ENCODE peak calls at places on chromosomes 3 and 15, in nine cellular contexts. N is colonic mucosa, F is ascending aorta, Z is AG09319, U is thoracic aorta, X is NB4, J is lung, D is astrocyte, B is GM13977. E is an unnamed sample.

GRCh38 chr3:58793052-58793451 is 126.5 kb upstream of the FAM3D start:
- DNase-seq in F (no peak), J (no peak), D (peak), Z (no peak), N (no peak), U (no peak), B (no peak), X (no peak), E (no peak)

GRCh38 chr15:66852064-66852905 is 150.2 kb downstream of the SMAD6 start:
- DNase-seq in J (no peak), D (no peak), F (no peak), N (no peak), Z (no peak), B (no peak), X (no peak), U (no peak), E (no peak)

GRCh38 chr3:138314751-138315150 is 14.9 kb downstream of the NME9 start:
- DNase-seq in N (no peak), B (no peak), F (no peak), J (no peak), U (no peak), D (peak), X (no peak), Z (no peak), E (no peak)

GRCh38 chr3:113910966-113911365 is 36.8 kb upstream of the ZDHHC23 start:
- DNase-seq in N (no peak), X (no peak), Z (no peak), B (no peak), F (no peak), J (no peak), D (peak), U (no peak), E (no peak)

GRCh38 chr3:55244247-55244646 is 242.9 kb downstream of the WNT5A start:
- DNase-seq in Z (no peak), N (no peak), F (no peak), D (no peak), U (no peak), J (no peak), B (no peak), X (no peak), E (no peak)

GRCh38 chr3:155805204-155805801 is 775 bp downstream of the C3orf33 start:
- DNase-seq in Z (no peak), D (no peak), B (no peak), F (no peak), X (peak), J (peak), N (peak), U (no peak), E (no peak)

GRCh38 chr15:71072423-71072822 is 42.8 kb upstream of the THSD4 start:
- DNase-seq in D (no peak), J (no peak), N (no peak), U (no peak), X (no peak), B (no peak), Z (no peak), F (no peak), E (no peak)

GRCh38 chr15:49868348-49868747 is 247.5 kb downstream of the DTWD1 start:
- DNase-seq in U (no peak), D (no peak), Z (no peak), F (no peak), J (no peak), B (no peak), X (no peak), N (no peak), E (no peak)

GRCh38 chr3:50666801-50667200 is 7.9 kb upstream of the DOCK3 start:
- DNase-seq in B (no peak), X (no peak), Z (no peak), U (no peak), N (no peak), D (peak), F (no peak), J (no peak), E (no peak)

GRCh38 chr15:66564136-66565041 is 1.4 kb downstream of the LCTL start:
- DNase-seq in B (no peak), J (no peak), Z (no peak), N (no peak), D (no peak), X (no peak), F (no peak), U (no peak), E (no peak)

GRCh38 chr3:76171647-76172046 is 386.3 kb upstream of the ZNF717 start:
- DNase-seq in F (no peak), B (no peak), Z (no peak), J (no peak), U (no peak), N (no peak), X (no peak), D (no peak), E (no peak)
- TF ChIP-seq CTCF in F (no peak), B (no peak), Z (no peak), J (no peak), U (no peak), N (no peak), X (no peak), D (no peak), E (no peak)

GRCh38 chr15:78077053-78077859 is at the start of gene TBC1D2B:
- DNase-seq in N (peak), Z (no peak), J (peak), X (peak), D (no peak), F (no peak), U (no peak), B (peak), E (no peak)
- TF ChIP-seq CTCF in N (no peak), Z (no peak), J (no peak), X (no peak), D (no peak), F (no peak), U (no peak), B (no peak), E (no peak)

DNA sequence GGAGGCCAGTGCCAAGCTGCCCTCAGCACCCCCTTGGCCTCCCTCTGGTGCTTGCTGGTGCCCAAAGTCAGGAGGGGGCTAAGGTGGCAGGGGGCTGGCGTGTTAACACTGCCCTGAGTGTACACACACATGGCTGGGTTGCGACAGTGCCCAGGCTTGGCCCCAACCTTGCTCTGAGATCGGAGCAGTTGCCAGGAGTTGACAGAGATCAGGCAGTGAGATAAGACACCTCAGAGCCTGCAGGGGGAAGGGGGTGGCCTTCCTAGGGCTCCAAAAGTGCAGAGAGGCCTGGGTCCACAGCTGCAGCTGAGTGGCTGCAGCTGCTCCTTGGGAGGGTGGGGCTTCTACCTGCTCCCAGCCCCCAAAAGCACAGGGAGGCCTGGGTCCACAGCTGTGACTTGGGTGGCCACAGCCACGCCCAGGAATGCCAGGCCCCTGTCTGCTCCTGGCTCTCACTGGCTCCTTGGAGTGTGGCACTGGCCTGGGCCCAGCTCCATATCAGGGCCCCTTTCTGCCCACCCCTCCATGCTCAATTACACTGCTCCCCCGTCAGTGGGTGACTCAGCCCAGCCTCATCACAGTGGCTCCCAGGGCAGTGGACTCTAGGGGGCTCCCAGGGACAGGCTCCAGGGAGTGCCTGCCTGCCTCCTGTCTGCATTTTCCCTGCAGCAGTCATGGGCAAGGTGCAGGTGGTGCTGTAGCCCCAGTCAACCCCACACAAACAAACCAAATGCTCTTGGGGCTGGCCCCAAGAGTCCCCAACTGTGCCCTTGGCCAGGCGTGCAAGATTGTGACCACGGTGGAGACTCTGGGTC is 56.4 kb upstream of the C15orf39 start:
- DNase-seq in U (no peak), X (peak), F (no peak), D (no peak), Z (no peak), N (no peak), B (no peak), J (no peak), E (no peak)
- TF ChIP-seq CTCF in U (no peak), X (no peak), F (no peak), D (no peak), Z (no peak), N (no peak), B (no peak), J (no peak), E (no peak)

DNA sequence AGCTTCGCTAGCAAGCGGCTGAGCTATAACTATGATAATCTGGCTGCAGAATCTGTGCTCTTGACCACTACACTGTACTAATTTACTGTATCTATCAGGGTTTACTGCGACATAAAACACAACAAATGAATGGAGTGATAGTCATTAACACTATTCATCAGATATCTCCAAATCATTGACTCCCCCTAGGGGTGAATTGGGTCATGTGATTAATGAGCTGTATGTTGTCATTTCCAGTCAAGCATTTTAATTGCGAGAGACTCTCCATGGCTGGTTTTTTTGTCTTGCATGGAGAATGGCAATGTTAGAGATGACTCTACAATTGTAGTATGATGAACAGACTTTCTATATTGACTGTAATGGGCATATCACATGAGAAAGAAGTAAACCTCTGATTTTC is 10.5 kb upstream of the TM4SF18 start:
- DNase-seq in Z (no peak), B (no peak), X (peak), D (no peak), N (no peak), F (no peak), J (no peak), U (no peak), E (no peak)
- TF ChIP-seq CTCF in Z (no peak), B (no peak), X (peak), D (peak), N (no peak), F (no peak), J (no peak), U (no peak), E (no peak)

DNA sequence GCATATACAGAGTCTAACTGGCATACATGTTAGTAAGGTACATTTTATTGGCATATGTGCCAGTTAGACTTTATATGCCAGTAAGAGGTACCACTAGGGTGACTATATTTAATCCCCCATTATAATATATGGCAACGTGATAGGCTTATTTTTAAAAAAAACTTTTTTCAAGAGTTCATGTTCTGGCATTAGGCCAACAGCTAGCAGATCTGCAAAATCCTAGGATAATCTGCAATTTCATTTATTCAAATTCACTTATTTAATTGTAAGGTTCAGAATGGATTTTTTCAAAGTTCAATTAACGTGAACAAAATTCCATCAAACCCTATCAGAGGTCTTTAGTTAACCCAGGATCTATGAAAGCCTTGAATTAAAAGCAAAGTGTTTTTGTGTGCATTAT is 31.9 kb downstream of the NIT2 start:
- DNase-seq in F (no peak), X (no peak), J (no peak), B (no peak), Z (no peak), D (no peak), U (no peak), N (no peak), E (no peak)
- TF ChIP-seq CTCF in F (no peak), X (no peak), J (no peak), B (no peak), Z (no peak), D (no peak), U (no peak), N (no peak), E (no peak)

GRCh38 chr15:43511012-43511885 is 6.2 kb upstream of the MAP1A start:
- DNase-seq in N (peak), F (no peak), U (no peak), J (no peak), X (peak), D (no peak), B (no peak), Z (no peak), E (no peak)
- TF ChIP-seq CTCF in N (no peak), F (peak), U (no peak), J (no peak), X (peak), D (no peak), B (peak), Z (peak), E (no peak)

GRCh38 chr3:42505203-42505848 is 2.9 kb downstream of the VIPR1 start:
- DNase-seq in B (no peak), F (no peak), D (no peak), X (no peak), U (no peak), N (peak), J (no peak), Z (no peak), E (peak)

GRCh38 chr3:42504334-42505202 is 2.1 kb downstream of the VIPR1 start:
- DNase-seq in F (no peak), J (no peak), Z (no peak), U (no peak), N (peak), X (no peak), D (no peak), B (no peak), E (peak)

GRCh38 chr3:42507252-42507651 is 4.8 kb downstream of the VIPR1 start:
- DNase-seq in Z (no peak), B (no peak), X (peak), D (no peak), F (no peak), U (no peak), N (peak), J (no peak), E (peak)

GRCh38 chr3:42507751-42508335 is 5.4 kb downstream of the VIPR1 start:
- DNase-seq in X (no peak), F (no peak), D (no peak), U (no peak), J (no peak), N (no peak), B (no peak), Z (no peak), E (no peak)

DNA sequence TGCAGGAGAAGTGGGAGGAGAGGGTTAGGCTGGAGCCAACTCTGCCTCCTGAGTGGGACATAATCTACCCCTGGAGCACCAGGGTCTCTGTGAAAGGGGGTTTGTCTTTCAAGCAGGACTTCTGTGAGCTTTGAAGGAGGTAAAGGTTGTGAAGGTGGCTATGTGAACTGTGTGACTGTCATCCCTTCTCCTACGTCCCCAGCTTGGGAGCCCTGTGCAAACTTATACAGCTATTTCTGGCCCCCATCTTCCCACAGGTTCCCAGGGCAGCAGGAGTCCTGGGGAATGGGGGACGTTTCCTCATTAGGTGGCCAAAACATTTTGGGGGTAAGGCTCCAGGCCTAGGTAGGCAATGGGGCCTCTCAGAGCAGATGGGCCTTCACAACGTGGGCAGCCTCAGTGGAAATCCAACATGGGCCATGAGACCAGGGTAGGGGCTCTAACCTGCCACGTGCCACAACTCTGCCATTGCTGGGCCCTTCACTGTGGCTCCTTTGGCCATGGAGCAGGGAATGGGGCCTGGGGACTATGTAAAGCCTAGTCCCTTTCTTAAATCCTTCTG is 3.5 kb downstream of the VIPR1 start:
- DNase-seq in F (no peak), J (no peak), X (no peak), N (peak), D (no peak), U (no peak), B (no peak), Z (no peak), E (peak)
- TF ChIP-seq CTCF in F (no peak), J (no peak), X (no peak), N (no peak), D (no peak), U (no peak), B (no peak), Z (no peak), E (no peak)

GRCh38 chr15:56805466-56806146 is 72.3 kb upstream of the ZNF280D start:
- DNase-seq in D (peak), X (no peak), Z (peak), N (no peak), B (no peak), F (no peak), J (no peak), U (no peak), E (no peak)
- TF ChIP-seq CTCF in D (no peak), X (no peak), Z (no peak), N (no peak), B (no peak), F (no peak), J (no peak), U (no peak), E (no peak)